ENCODE peak calls at places on chromosomes 5 and 9, in five cellular contexts. One of them, this sample, is unnamed.

GRCh38 chr9:134325096-134325812 is 1.0 kb upstream of the RXRA start:
- DNase-seq in GM23338: peak
- DNase-seq in sigmoid colon: peak
- DNase-seq in spleen: peak
- DNase-seq in transverse colon: peak
- DNase-seq in this sample: no peak

GRCh38 chr9:4750021-4750673 is 9.1 kb upstream of the AK3 start:
- DNase-seq in sigmoid colon: no peak
- DNase-seq in spleen: no peak
- DNase-seq in transverse colon: no peak
- DNase-seq in GM23338: peak
- DNase-seq in this sample: no peak

GRCh38 chr9:16571127-16571848 is 299.2 kb downstream of the BNC2 start:
- DNase-seq in GM23338: no peak
- DNase-seq in sigmoid colon: no peak
- DNase-seq in transverse colon: no peak
- DNase-seq in spleen: no peak
- DNase-seq in this sample: no peak

GRCh38 chr5:71922584-71923106 is 184.6 kb upstream of the MAP1B start:
- DNase-seq in GM23338: no peak
- DNase-seq in spleen: no peak
- DNase-seq in transverse colon: no peak
- DNase-seq in sigmoid colon: no peak
- DNase-seq in this sample: peak

GRCh38 chr9:75001719-75002421 is 26.2 kb downstream of the CARNMT1 start:
- DNase-seq in GM23338: peak
- DNase-seq in spleen: no peak
- DNase-seq in sigmoid colon: no peak
- DNase-seq in transverse colon: no peak
- DNase-seq in this sample: no peak

GRCh38 chr5:473344-474192 is 30.6 kb downstream of the EXOC3 start:
- DNase-seq in spleen: no peak
- DNase-seq in GM23338: peak
- DNase-seq in transverse colon: peak
- DNase-seq in sigmoid colon: peak
- DNase-seq in this sample: no peak

GRCh38 chr5:36820900-36821299 is 55.7 kb upstream of the NIPBL start:
- DNase-seq in transverse colon: no peak
- DNase-seq in GM23338: no peak
- DNase-seq in sigmoid colon: no peak
- DNase-seq in spleen: no peak
- DNase-seq in this sample: no peak

GRCh38 chr5:137220523-137220927 is 278.6 kb downstream of the SPOCK1 start:
- DNase-seq in GM23338: peak
- DNase-seq in spleen: no peak
- DNase-seq in sigmoid colon: no peak
- DNase-seq in transverse colon: no peak
- DNase-seq in this sample: no peak

GRCh38 chr5:76521240-76521758 is 101.9 kb downstream of the F2RL2 start:
- DNase-seq in GM23338: no peak
- DNase-seq in transverse colon: no peak
- DNase-seq in sigmoid colon: no peak
- DNase-seq in spleen: no peak
- DNase-seq in this sample: no peak

GRCh38 chr9:108622467-108622866 is 233.3 kb downstream of the ACTL7B start:
- DNase-seq in transverse colon: no peak
- DNase-seq in sigmoid colon: no peak
- DNase-seq in spleen: no peak
- DNase-seq in GM23338: no peak
- DNase-seq in this sample: no peak

GRCh38 chr9:16442622-16443021 is 427.8 kb downstream of the BNC2 start:
- DNase-seq in GM23338: peak
- DNase-seq in transverse colon: no peak
- DNase-seq in spleen: no peak
- DNase-seq in sigmoid colon: peak
- DNase-seq in this sample: no peak

GRCh38 chr5:96177303-96177869 is 215.7 kb upstream of the ELL2 start:
- DNase-seq in spleen: no peak
- DNase-seq in sigmoid colon: no peak
- DNase-seq in transverse colon: no peak
- DNase-seq in GM23338: no peak
- DNase-seq in this sample: no peak

GRCh38 chr5:172757394-172758010 is 13.5 kb downstream of the DUSP1 start:
- DNase-seq in GM23338: peak
- DNase-seq in spleen: peak
- DNase-seq in transverse colon: no peak
- DNase-seq in sigmoid colon: peak
- DNase-seq in this sample: no peak

GRCh38 chr9:91151014-91151740 is 210.5 kb downstream of the AUH start:
- DNase-seq in GM23338: no peak
- DNase-seq in transverse colon: no peak
- DNase-seq in spleen: no peak
- DNase-seq in sigmoid colon: no peak
- DNase-seq in this sample: no peak

GRCh38 chr5:139776856-139777255 is 18.8 kb upstream of the PSD2 start:
- DNase-seq in sigmoid colon: no peak
- DNase-seq in GM23338: no peak
- DNase-seq in spleen: no peak
- DNase-seq in transverse colon: no peak
- DNase-seq in this sample: no peak

GRCh38 chr5:66118294-66118693 is 25.8 kb upstream of the SREK1 start:
- DNase-seq in transverse colon: no peak
- DNase-seq in sigmoid colon: no peak
- DNase-seq in spleen: no peak
- DNase-seq in GM23338: no peak
- DNase-seq in this sample: no peak

GRCh38 chr9:130860458-130861316 is 25.6 kb downstream of the ABL1 start:
- DNase-seq in sigmoid colon: peak
- DNase-seq in GM23338: peak
- DNase-seq in spleen: peak
- DNase-seq in transverse colon: peak
- DNase-seq in this sample: peak

GRCh38 chr5:20575515-20575914 is 587.5 kb upstream of the CDH18 start:
- DNase-seq in transverse colon: no peak
- DNase-seq in sigmoid colon: no peak
- DNase-seq in GM23338: peak
- DNase-seq in spleen: no peak
- DNase-seq in this sample: no peak

GRCh38 chr9:92954078-92954861 is 6.9 kb downstream of the FGD3 start:
- DNase-seq in transverse colon: peak
- DNase-seq in sigmoid colon: no peak
- DNase-seq in GM23338: no peak
- DNase-seq in spleen: peak
- DNase-seq in this sample: no peak

GRCh38 chr5:147464211-147464610 is 45.7 kb downstream of the DPYSL3 start:
- DNase-seq in spleen: no peak
- DNase-seq in sigmoid colon: no peak
- DNase-seq in transverse colon: no peak
- DNase-seq in GM23338: peak
- DNase-seq in this sample: no peak

GRCh38 chr5:173498871-173499470 is 117.5 kb downstream of the BOD1 start:
- DNase-seq in transverse colon: no peak
- DNase-seq in spleen: no peak
- DNase-seq in GM23338: peak
- DNase-seq in sigmoid colon: no peak
- DNase-seq in this sample: peak

GRCh38 chr5:27619982-27620381 is 581.6 kb upstream of the CDH9 start:
- DNase-seq in sigmoid colon: no peak
- DNase-seq in spleen: no peak
- DNase-seq in GM23338: no peak
- DNase-seq in transverse colon: no peak
- DNase-seq in this sample: no peak

GRCh38 chr9:6433405-6433804 is 20.4 kb downstream of the UHRF2 start:
- DNase-seq in sigmoid colon: no peak
- DNase-seq in GM23338: no peak
- DNase-seq in transverse colon: no peak
- DNase-seq in spleen: no peak
- DNase-seq in this sample: no peak

GRCh38 chr5:175357995-175358394 is 86.0 kb downstream of the DRD1 start:
- DNase-seq in GM23338: no peak
- DNase-seq in spleen: no peak
- DNase-seq in sigmoid colon: no peak
- DNase-seq in transverse colon: no peak
- DNase-seq in this sample: no peak

GRCh38 chr9:106310782-106311181 is 552.2 kb upstream of the ZNF462 start:
- DNase-seq in sigmoid colon: no peak
- DNase-seq in transverse colon: no peak
- DNase-seq in GM23338: no peak
- DNase-seq in spleen: no peak
- DNase-seq in this sample: no peak

GRCh38 chr5:53917095-53917494 is 356.7 kb downstream of the NDUFS4 start:
- DNase-seq in sigmoid colon: no peak
- DNase-seq in GM23338: peak
- DNase-seq in spleen: no peak
- DNase-seq in transverse colon: no peak
- DNase-seq in this sample: no peak

GRCh38 chr9:127788337-127789011 is 2.6 kb downstream of the CDK9 start:
- DNase-seq in transverse colon: no peak
- DNase-seq in GM23338: no peak
- DNase-seq in sigmoid colon: no peak
- DNase-seq in spleen: peak
- DNase-seq in this sample: no peak

GRCh38 chr9:127792417-127793031 is 6.7 kb downstream of the CDK9 start:
- DNase-seq in sigmoid colon: no peak
- DNase-seq in GM23338: no peak
- DNase-seq in transverse colon: no peak
- DNase-seq in spleen: no peak
- DNase-seq in this sample: no peak

GRCh38 chr9:127789179-127789578 is 3.3 kb downstream of the CDK9 start:
- DNase-seq in sigmoid colon: no peak
- DNase-seq in spleen: no peak
- DNase-seq in GM23338: no peak
- DNase-seq in transverse colon: no peak
- DNase-seq in this sample: no peak

GRCh38 chr9:127791085-127791484 is 5.3 kb downstream of the CDK9 start:
- DNase-seq in transverse colon: no peak
- DNase-seq in GM23338: no peak
- DNase-seq in spleen: no peak
- DNase-seq in sigmoid colon: no peak
- DNase-seq in this sample: no peak

DNA sequence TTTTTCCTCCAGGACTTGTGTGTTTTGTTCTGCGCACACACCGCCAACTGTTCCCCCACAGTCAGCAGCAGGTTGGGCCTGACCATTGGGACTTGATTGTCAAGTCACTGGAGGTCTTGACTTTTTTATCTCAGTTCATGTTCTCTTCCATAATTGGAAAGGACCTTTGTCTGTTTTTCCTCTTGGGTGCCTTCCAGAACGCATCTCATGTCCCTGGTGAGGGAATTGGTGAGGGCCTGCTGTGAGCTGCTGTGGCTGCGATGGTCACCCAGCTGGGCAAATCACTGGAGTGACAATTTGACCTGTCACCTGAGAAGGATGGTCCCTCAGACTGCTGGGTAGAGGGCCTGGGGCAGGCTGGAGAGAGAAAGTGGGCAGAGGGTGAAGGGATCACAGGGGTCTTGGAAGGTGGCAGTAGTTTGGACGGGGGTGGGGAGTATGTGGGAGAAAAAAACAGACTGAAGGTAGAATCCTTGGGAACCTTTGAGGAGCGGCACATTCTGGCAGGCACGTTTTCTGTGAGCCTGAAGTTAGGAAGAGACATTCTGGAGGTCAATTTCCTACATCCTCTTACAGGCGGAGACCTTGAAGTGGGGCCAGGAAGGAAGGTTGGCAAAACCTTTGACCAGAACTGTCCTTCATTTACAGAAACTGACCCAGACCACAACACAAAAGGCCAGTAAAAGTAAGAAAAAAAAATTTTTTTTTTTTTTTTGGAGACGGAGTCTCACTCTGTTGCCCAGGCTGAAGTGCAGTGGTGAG is 4.4 kb downstream of the CDK9 start:
- DNase-seq in sigmoid colon: no peak
- DNase-seq in spleen: no peak
- DNase-seq in transverse colon: no peak
- DNase-seq in GM23338: no peak
- DNase-seq in this sample: no peak
- TF ChIP-seq POLR2AphosphoS5 in sigmoid colon: no peak
- TF ChIP-seq POLR2AphosphoS5 in spleen: no peak
- TF ChIP-seq POLR2AphosphoS5 in transverse colon: no peak
- TF ChIP-seq POLR2AphosphoS5 in GM23338: no peak
- TF ChIP-seq POLR2AphosphoS5 in this sample: no peak

GRCh38 chr5:141523991-141524390 is 35.1 kb downstream of the PCDHGC5 start:
- DNase-seq in transverse colon: no peak
- DNase-seq in GM23338: no peak
- DNase-seq in spleen: no peak
- DNase-seq in sigmoid colon: no peak
- DNase-seq in this sample: no peak
- H3K27ac ChIP-seq in transverse colon: peak
- H3K27ac ChIP-seq in GM23338: no peak
- H3K27ac ChIP-seq in spleen: no peak
- H3K27ac ChIP-seq in sigmoid colon: peak
- H3K27ac ChIP-seq in this sample: peak

GRCh38 chr5:160835818-160836528 is 16.0 kb downstream of the ATP10B start:
- DNase-seq in transverse colon: no peak
- DNase-seq in sigmoid colon: no peak
- DNase-seq in spleen: no peak
- DNase-seq in GM23338: no peak
- DNase-seq in this sample: no peak

GRCh38 chr5:160835376-160835775 is 16.6 kb downstream of the ATP10B start:
- DNase-seq in sigmoid colon: no peak
- DNase-seq in GM23338: no peak
- DNase-seq in spleen: no peak
- DNase-seq in transverse colon: no peak
- DNase-seq in this sample: no peak

GRCh38 chr5:160837211-160837610 is 14.8 kb downstream of the ATP10B start:
- DNase-seq in spleen: no peak
- DNase-seq in GM23338: no peak
- DNase-seq in transverse colon: no peak
- DNase-seq in sigmoid colon: no peak
- DNase-seq in this sample: no peak

GRCh38 chr5:160833806-160834205 is 18.2 kb downstream of the ATP10B start:
- DNase-seq in GM23338: no peak
- DNase-seq in sigmoid colon: no peak
- DNase-seq in transverse colon: no peak
- DNase-seq in spleen: no peak
- DNase-seq in this sample: no peak

GRCh38 chr5:160837749-160838593 is 14.0 kb downstream of the ATP10B start:
- DNase-seq in transverse colon: no peak
- DNase-seq in sigmoid colon: no peak
- DNase-seq in spleen: no peak
- DNase-seq in GM23338: no peak
- DNase-seq in this sample: no peak
- TF ChIP-seq POLR2AphosphoS5 in transverse colon: no peak
- TF ChIP-seq POLR2AphosphoS5 in sigmoid colon: no peak
- TF ChIP-seq POLR2AphosphoS5 in spleen: no peak
- TF ChIP-seq POLR2AphosphoS5 in GM23338: no peak
- TF ChIP-seq POLR2AphosphoS5 in this sample: no peak

DNA sequence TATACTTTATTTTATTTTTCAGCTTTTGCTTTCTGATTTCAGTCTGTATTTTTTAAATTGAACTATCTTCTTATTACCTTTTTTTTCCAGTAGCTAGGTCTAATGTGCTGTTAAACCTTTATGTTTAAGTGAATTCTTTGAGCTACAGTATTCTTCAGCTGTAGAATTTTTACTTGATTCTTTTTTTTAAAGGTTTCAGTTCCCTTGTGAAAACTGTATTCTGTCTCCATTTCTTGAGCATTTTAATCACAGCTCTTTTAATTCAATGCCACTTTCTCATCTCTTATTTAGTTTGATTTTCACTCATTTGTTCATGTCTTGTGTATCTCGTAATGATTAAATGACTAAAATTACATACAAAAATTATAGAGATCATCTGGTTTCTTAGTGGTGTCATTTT is 233.8 kb downstream of the MTRR start:
- DNase-seq in GM23338: no peak
- DNase-seq in spleen: no peak
- DNase-seq in transverse colon: no peak
- DNase-seq in sigmoid colon: no peak
- DNase-seq in this sample: no peak
- H3K27ac ChIP-seq in GM23338: no peak
- H3K27ac ChIP-seq in spleen: no peak
- H3K27ac ChIP-seq in transverse colon: no peak
- H3K27ac ChIP-seq in sigmoid colon: no peak
- H3K27ac ChIP-seq in this sample: no peak